ENCODE peak calls at places on chromosomes 1 and 21, in six cellular contexts. I is NCI-H146; S is Kasumi-1; E is NCI-H1930; R is T-cell; K is stimulated activated CD4-positive, alpha-beta T cell treated with anti-CD3 and anti-CD28 coated beads, Interleukin-1b, Interleukin-23, amount 100 ng/mL, for 4 hours. Z is an unnamed sample.
A peak's percentile ranks its signal among the peaks of the same experiment; 100 is the strongest.

GRCh38 chr1:83500987-83501591 is 497.8 kb downstream of the TTLL7 start:
- DNase-seq in I (peak; percentile 6), S (no peak), E (no peak), R (no peak), K (no peak), Z (no peak)

GRCh38 chr1:27338751-27339150 is 3.1 kb upstream of the SYTL1 start:
- DNase-seq in I (no peak), S (no peak), E (no peak), R (no peak), K (no peak), Z (no peak)

GRCh38 chr1:9700340-9700739 is 48.8 kb downstream of the PIK3CD start:
- DNase-seq in I (no peak), S (no peak), E (no peak), R (no peak), K (no peak), Z (no peak)

GRCh38 chr1:6271001-6271400 is 10.1 kb upstream of the GPR153 start:
- DNase-seq in I (peak; percentile 54), S (no peak), E (no peak), R (no peak), K (no peak), Z (no peak)

GRCh38 chr1:81596341-81596740 is 204.4 kb upstream of the ADGRL2 start:
- DNase-seq in I (no peak), S (no peak), E (no peak), R (no peak), K (no peak), Z (no peak)

GRCh38 chr1:230359992-230360391 is 66.1 kb downstream of the PGBD5 start:
- DNase-seq in I (no peak), S (no peak), E (no peak), R (no peak), K (no peak), Z (no peak)

GRCh38 chr1:44603718-44604117 is 70.6 kb downstream of the TMEM53 start:
- DNase-seq in I (peak; percentile 93), S (no peak), E (no peak), R (no peak), K (no peak), Z (no peak)

GRCh38 chr1:229114781-229115417 is 156.0 kb upstream of the RAB4A start:
- DNase-seq in I (no peak), S (no peak), E (no peak), R (no peak), K (no peak), Z (no peak)

GRCh38 chr1:87325982-87326738 is 2.5 kb upstream of the LMO4 start:
- DNase-seq in I (peak; percentile 45), S (peak; percentile 58), E (no peak), R (peak; percentile 21), K (no peak), Z (peak; percentile 68)

GRCh38 chr1:40039245-40039756 is 1.2 kb upstream of the CAP1 start:
- DNase-seq in I (no peak), S (peak; percentile 81), E (no peak), R (no peak), K (no peak), Z (peak; percentile 84)

GRCh38 chr1:204972461-204972860 is 70.6 kb upstream of the CNTN2 start:
- DNase-seq in I (no peak), S (no peak), E (no peak), R (no peak), K (no peak), Z (no peak)

GRCh38 chr1:244896550-244896949 is 32.2 kb upstream of the HNRNPU start:
- DNase-seq in I (no peak), S (no peak), E (no peak), R (no peak), K (no peak), Z (no peak)

GRCh38 chr21:34974162-34974981 is 74.7 kb downstream of the RUNX1 start:
- DNase-seq in I (no peak), S (no peak), E (no peak), R (peak; percentile 16), K (no peak), Z (no peak)

GRCh38 chr21:45409466-45410150 is 4.6 kb downstream of the COL18A1 start:
- DNase-seq in I (no peak), S (no peak), E (no peak), R (no peak), K (no peak), Z (no peak)

GRCh38 chr1:12059722-12060464 is 3.2 kb upstream of the TNFRSF8 start:
- DNase-seq in I (no peak), S (no peak), E (no peak), R (no peak), K (no peak), Z (no peak)

GRCh38 chr1:81155131-81155530 is 645.6 kb upstream of the ADGRL2 start:
- DNase-seq in I (no peak), S (no peak), E (no peak), R (no peak), K (no peak), Z (no peak)

GRCh38 chr1:41661428-41662060 is 177.1 kb upstream of the EDN2 start:
- DNase-seq in I (peak; percentile 28), S (peak; percentile 17), E (no peak), R (no peak), K (peak; percentile 35), Z (no peak)

GRCh38 chr1:167219646-167220536 is 795 bp upstream of the POU2F1 start:
- DNase-seq in I (peak; percentile 98), S (peak; percentile 96), E (peak; percentile 83), R (peak; percentile 92), K (peak; percentile 81), Z (peak; percentile 93)

GRCh38 chr1:46581685-46582455 is 22.2 kb downstream of the MKNK1 start:
- DNase-seq in I (no peak), S (peak; percentile 89), E (no peak), R (no peak), K (no peak), Z (peak; percentile 88)

GRCh38 chr1:243420968-243421675 is 165.3 kb downstream of the SDCCAG8 start:
- DNase-seq in I (no peak), S (no peak), E (no peak), R (no peak), K (no peak), Z (no peak)

GRCh38 chr1:44924835-44925464 is 61.4 kb downstream of the EIF2B3 start:
- DNase-seq in I (no peak), S (peak; percentile 68), E (no peak), R (no peak), K (no peak), Z (peak; percentile 11)

GRCh38 chr1:39214714-39214997 is 10.2 kb downstream of the MACF1 start:
- DNase-seq in I (no peak), S (no peak), E (no peak), R (no peak), K (no peak), Z (no peak)

GRCh38 chr1:74235153-74235552 is at the start of gene TNNI3K:
- DNase-seq in I (no peak), S (no peak), E (no peak), R (no peak), K (no peak), Z (no peak)

GRCh38 chr21:34888569-34889286 is 160.4 kb downstream of the RUNX1 start:
- DNase-seq in I (peak; percentile 90), S (peak; percentile 94), E (peak; percentile 63), R (peak; percentile 51), K (peak; percentile 83), Z (peak; percentile 95)

GRCh38 chr1:61459345-61459744 is 265.6 kb downstream of the TM2D1 start:
- DNase-seq in I (no peak), S (no peak), E (no peak), R (no peak), K (no peak), Z (no peak)

GRCh38 chr1:31672988-31673387 is 28.3 kb upstream of the PEF1 start:
- DNase-seq in I (no peak), S (no peak), E (no peak), R (no peak), K (no peak), Z (no peak)

GRCh38 chr1:204630460-204630905 is 55.1 kb downstream of the LRRN2 start:
- DNase-seq in I (no peak), S (no peak), E (no peak), R (no peak), K (no peak), Z (no peak)

GRCh38 chr1:56525463-56526155 is 53.8 kb downstream of the PLPP3 start:
- DNase-seq in I (no peak), S (peak; percentile 86), E (no peak), R (no peak), K (no peak), Z (peak; percentile 91)

GRCh38 chr1:93977546-93977945 is 68.3 kb upstream of the GCLM start:
- DNase-seq in I (no peak), S (no peak), E (no peak), R (no peak), K (no peak), Z (no peak)

GRCh38 chr21:37463083-37463780 is 96.7 kb downstream of the DYRK1A start:
- DNase-seq in I (no peak), S (peak; percentile 59), E (no peak), R (no peak), K (peak; percentile 10), Z (peak; percentile 73)

GRCh38 chr1:245715291-245715701 is 560.5 kb downstream of the KIF26B start:
- DNase-seq in I (no peak), S (no peak), E (no peak), R (no peak), K (no peak), Z (peak; percentile 66)

GRCh38 chr21:42661688-42662429 is 8.4 kb downstream of the PDE9A start:
- DNase-seq in I (no peak), S (no peak), E (no peak), R (no peak), K (no peak), Z (no peak)

GRCh38 chr1:19209990-19210771 is at the start of gene UBR4:
- DNase-seq in I (peak; percentile 88), S (peak; percentile 88), E (peak; percentile 97), R (peak; percentile 93), K (peak; percentile 96), Z (peak; percentile 97)

GRCh38 chr1:159091547-159092397 is 15.2 kb upstream of the AIM2 start:
- DNase-seq in I (no peak), S (peak; percentile 40), E (no peak), R (no peak), K (no peak), Z (peak; percentile 6)

GRCh38 chr1:165235777-165236285 is 120.7 kb downstream of the LMX1A start:
- DNase-seq in I (peak; percentile 79), S (no peak), E (peak; percentile 27), R (no peak), K (no peak), Z (no peak)

GRCh38 chr1:91053630-91054029 is 31.8 kb upstream of the ZNF644 start:
- DNase-seq in I (peak; percentile 62), S (no peak), E (no peak), R (no peak), K (no peak), Z (no peak)

GRCh38 chr1:182229907-182230522 is 161.6 kb downstream of the GLUL start:
- DNase-seq in I (no peak), S (no peak), E (no peak), R (no peak), K (no peak), Z (no peak)

GRCh38 chr1:205515781-205516253 is 11.3 kb downstream of the CDK18 start:
- DNase-seq in I (no peak), S (no peak), E (no peak), R (no peak), K (no peak), Z (no peak)

GRCh38 chr1:231417503-231417902 is 4.6 kb downstream of the EGLN1 start:
- DNase-seq in I (no peak), S (no peak), E (no peak), R (no peak), K (no peak), Z (no peak)

Z was measured in KBM-7.